ENCODE peak calls at places on chromosome 18, in nine cellular contexts. N is astrocyte, P is mammary epithelial cell, T is GM23248, J is SK-N-SH, B is HCT116, X is mesendoderm, F is fibroblast of lung, D is K562. R is an unnamed sample.

GRCh38 chr18:36094431-36094830 is 27.1 kb upstream of the RPRD1A start:
- DNase-seq in N (no peak), T (no peak), P (no peak), X (no peak), J (no peak), B (no peak), D (no peak), F (no peak), R (no peak)

GRCh38 chr18:61554946-61555361 is 221.7 kb downstream of the CDH20 start:
- DNase-seq in T (no peak), N (peak; percentile 78), D (no peak), F (no peak), X (peak; percentile 9), B (no peak), J (no peak), P (peak; percentile 38), R (no peak)

GRCh38 chr18:3857544-3857943 is 407.6 kb downstream of the TGIF1 start:
- DNase-seq in T (peak; percentile 77), F (no peak), J (no peak), N (no peak), B (no peak), X (no peak), D (no peak), P (no peak), R (no peak)

GRCh38 chr18:78416853-78417252 is 562.8 kb upstream of the SALL3 start:
- DNase-seq in T (no peak), N (no peak), B (no peak), F (no peak), J (no peak), P (no peak), D (no peak), X (peak; percentile 4), R (no peak)

GRCh38 chr18:61946449-61946848 is 53.6 kb upstream of the RNF152 start:
- DNase-seq in F (peak; percentile 37), N (peak; percentile 86), X (no peak), J (no peak), D (no peak), P (peak; percentile 77), T (peak; percentile 83), B (no peak), R (no peak)

GRCh38 chr18:54250846-54251251 is 18.5 kb upstream of the POLI start:
- DNase-seq in T (no peak), P (no peak), J (no peak), N (no peak), X (no peak), D (no peak), B (no peak), F (no peak), R (no peak)

GRCh38 chr18:36440614-36441013 is 143.1 kb downstream of the FHOD3 start:
- DNase-seq in B (no peak), N (peak; percentile 81), F (no peak), J (peak; percentile 45), D (no peak), X (no peak), T (peak; percentile 53), P (no peak), R (no peak)

GRCh38 chr18:79385326-79385725 is 10.4 kb upstream of the NFATC1 start:
- DNase-seq in P (no peak), X (no peak), T (no peak), D (no peak), F (no peak), J (no peak), N (no peak), B (no peak), R (no peak)

GRCh38 chr18:7608174-7608550 is 41.0 kb downstream of the PTPRM start:
- DNase-seq in N (peak; percentile 61), X (no peak), B (no peak), F (no peak), J (no peak), D (no peak), P (no peak), T (peak; percentile 24), R (no peak)

GRCh38 chr18:36298113-36298701 is 694 bp downstream of the FHOD3 start:
- DNase-seq in D (peak; percentile 22), F (no peak), J (peak; percentile 80), B (no peak), T (peak; percentile 55), X (peak; percentile 32), N (no peak), P (no peak), R (no peak)

GRCh38 chr18:63963610-63964256 is 6.1 kb upstream of the SERPINB8 start:
- DNase-seq in N (peak; percentile 48), B (peak; percentile 56), F (peak; percentile 77), P (peak; percentile 48), X (peak; percentile 76), T (peak; percentile 82), D (no peak), J (peak; percentile 15), R (peak; percentile 63)

GRCh38 chr18:44968336-44968735 is 287.6 kb downstream of the SETBP1 start:
- DNase-seq in J (no peak), P (no peak), D (no peak), T (no peak), B (no peak), F (no peak), X (peak; percentile 53), N (no peak), R (no peak)

GRCh38 chr18:21264651-21265050 is 22.6 kb downstream of the GREB1L start:
- DNase-seq in F (peak; percentile 8), B (no peak), N (peak; percentile 64), T (peak; percentile 15), P (peak; percentile 55), D (no peak), J (no peak), X (peak; percentile 25), R (no peak)
- H3K79me2 ChIP-seq in F (no peaks in the 10 kb centered on the region), B (peaks cover 15% of the 10 kb centered on the region), N (no peaks in the 10 kb centered on the region), T (no peaks in the 10 kb centered on the region), P (no peaks in the 10 kb centered on the region), D (no peaks in the 10 kb centered on the region), J (no peaks in the 10 kb centered on the region), X (no peaks in the 10 kb centered on the region), R (no peaks in the 10 kb centered on the region)

DNA sequence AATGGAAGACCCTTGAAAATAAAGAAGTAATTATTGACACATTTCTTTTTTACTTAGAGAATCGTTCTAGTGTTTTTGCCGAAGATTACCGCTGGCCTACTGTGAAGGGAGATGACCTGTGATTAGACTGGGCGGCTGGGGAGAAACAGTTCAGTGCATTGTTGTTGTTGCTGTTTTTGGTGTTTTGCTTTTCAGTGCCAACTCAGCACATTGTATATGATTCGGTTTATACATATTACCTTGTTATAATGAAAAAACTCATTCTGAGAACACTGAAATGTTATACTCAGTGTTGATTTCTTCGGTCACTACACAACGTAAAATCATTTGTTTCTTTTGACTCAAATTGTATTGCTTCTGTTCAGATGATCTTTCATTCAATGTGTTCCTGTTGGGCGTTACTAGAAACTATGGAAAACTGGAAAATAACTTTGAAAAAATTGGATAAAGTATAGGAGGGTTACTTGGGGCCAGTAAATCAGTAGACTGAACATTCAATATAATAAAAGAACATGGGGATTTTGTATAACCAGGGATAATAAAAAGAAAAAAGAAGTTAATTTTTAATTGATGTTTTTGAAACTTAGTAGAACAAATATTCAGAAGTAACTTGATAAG is 3.3 kb downstream of the PMAIP1 start:
- DNase-seq in B (no peak), P (no peak), D (no peak), N (no peak), F (no peak), J (no peak), X (no peak), T (no peak), R (no peak)
- H3K79me2 ChIP-seq in B (peaks cover 50% of the 10 kb centered on the region), P (peaks cover 51% of the 10 kb centered on the region), D (peaks cover 37% of the 10 kb centered on the region), N (peaks cover 42% of the 10 kb centered on the region), F (peaks cover 22% of the 10 kb centered on the region), J (peaks cover 58% of the 10 kb centered on the region), X (peaks cover 24% of the 10 kb centered on the region), T (peaks cover 31% of the 10 kb centered on the region), R (peaks cover 53% of the 10 kb centered on the region)

GRCh38 chr18:74153377-74153776 is 5.1 kb downstream of the TIMM21 start:
- DNase-seq in T (peak; percentile 12), B (no peak), P (no peak), J (no peak), F (peak; percentile 6), X (no peak), D (no peak), N (peak; percentile 13), R (no peak)
- H3K79me2 ChIP-seq in T (peaks cover 74% of the 10 kb centered on the region), B (peaks cover 86% of the 10 kb centered on the region), P (peaks cover 83% of the 10 kb centered on the region), J (peaks cover 47% of the 10 kb centered on the region), F (peaks cover 54% of the 10 kb centered on the region), X (peaks cover 27% of the 10 kb centered on the region), D (peaks cover 57% of the 10 kb centered on the region), N (peaks cover 73% of the 10 kb centered on the region), R (peaks cover 68% of the 10 kb centered on the region)

GRCh38 chr18:56785006-56785405 is 133.8 kb downstream of the WDR7 start:
- DNase-seq in X (no peak), D (no peak), T (no peak), J (no peak), B (no peak), F (no peak), N (no peak), P (no peak), R (no peak)
- H3K79me2 ChIP-seq in X (no peaks in the 10 kb centered on the region), D (no peaks in the 10 kb centered on the region), T (no peaks in the 10 kb centered on the region), J (no peaks in the 10 kb centered on the region), B (no peaks in the 10 kb centered on the region), F (no peaks in the 10 kb centered on the region), N (no peaks in the 10 kb centered on the region), P (no peaks in the 10 kb centered on the region), R (no peaks in the 10 kb centered on the region)

DNA sequence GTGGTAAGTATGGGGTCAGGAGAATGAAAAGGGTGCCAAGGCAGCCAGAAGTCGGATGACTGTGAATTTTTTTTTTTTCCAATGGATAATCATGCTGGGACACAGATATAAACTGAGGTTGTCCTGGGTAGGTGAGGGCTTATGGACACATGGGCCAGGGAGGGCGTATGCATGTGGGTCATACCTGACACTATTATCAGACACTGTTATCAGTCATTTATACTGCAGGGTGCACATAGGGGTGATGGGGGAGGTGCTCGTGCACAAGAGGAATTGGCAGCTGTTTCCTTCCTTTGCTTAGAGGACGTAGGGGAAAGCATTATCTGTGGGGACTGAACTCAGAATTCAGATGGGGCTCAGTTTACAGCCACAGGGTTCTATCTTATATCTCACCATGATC is 10.1 kb downstream of the CTIF start:
- DNase-seq in F (no peak), J (no peak), X (no peak), N (no peak), D (no peak), B (no peak), T (no peak), P (no peak), R (no peak)
- H3K79me2 ChIP-seq in F (peaks cover 80% of the 10 kb centered on the region), J (peaks cover 100% of the 10 kb centered on the region), X (peaks cover 5% of the 10 kb centered on the region), N (peaks cover 94% of the 10 kb centered on the region), D (peaks cover 10% of the 10 kb centered on the region), B (no peaks in the 10 kb centered on the region), T (peaks cover 97% of the 10 kb centered on the region), P (peaks cover 84% of the 10 kb centered on the region), R (no peaks in the 10 kb centered on the region)

DNA sequence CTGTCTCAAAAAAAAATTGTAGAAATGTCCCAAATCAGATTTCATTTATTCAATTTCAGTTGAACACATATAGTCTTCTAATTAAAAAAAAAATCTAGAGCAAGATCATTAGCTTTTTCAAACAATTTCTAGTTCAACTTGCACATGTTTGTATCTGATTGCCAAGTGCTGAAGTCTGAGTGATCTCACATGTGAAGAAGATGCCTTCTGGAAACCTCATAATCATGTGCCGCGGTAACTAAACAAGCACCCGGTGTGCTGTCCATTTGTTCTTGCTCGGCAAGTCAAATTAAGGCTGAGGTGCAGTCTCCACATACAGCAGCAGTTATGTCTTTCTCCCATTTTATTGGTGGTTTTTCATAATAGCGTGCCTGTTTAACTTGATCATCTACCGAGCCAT is 18.7 kb downstream of the CABLES1 start:
- DNase-seq in P (no peak), T (peak; percentile 46), D (no peak), J (no peak), F (no peak), N (no peak), B (no peak), X (no peak), R (no peak)
- H3K79me2 ChIP-seq in P (no peaks in the 10 kb centered on the region), T (peaks cover 72% of the 10 kb centered on the region), D (no peaks in the 10 kb centered on the region), J (peaks cover 82% of the 10 kb centered on the region), F (no peaks in the 10 kb centered on the region), N (peaks cover 47% of the 10 kb centered on the region), B (no peaks in the 10 kb centered on the region), X (peaks cover 32% of the 10 kb centered on the region), R (no peaks in the 10 kb centered on the region)

R was measured in DND-41.